ENCODE peak calls at places on chromosomes 11 and 22, in ten cellular contexts. M is sigmoid colon; I is IMR-90; R is heart left ventricle; A is AG04450; H is adrenal gland; Y is CD4-positive, CD25-positive, alpha-beta regulatory T cell; P is astrocyte; V is left ventricle myocardium inferior; U is RWPE2. W is an unnamed sample. For H3K9me3, the result is how much of the 10 kb centered on the place peaks cover.

GRCh38 chr11:65709661-65710060 is 2.4 kb upstream of the KAT5 start:
- DNase-seq in I (no peak), V (no peak), R (no peak), M (no peak), U (no peak), H (peak), A (no peak), Y (no peak), P (peak), W (no peak)

GRCh38 chr11:69572233-69572860 is 68.6 kb upstream of the CCND1 start:
- DNase-seq in M (no peak), A (no peak), P (no peak), I (no peak), Y (no peak), V (no peak), R (no peak), U (no peak), H (no peak), W (no peak)

GRCh38 chr11:10511046-10511711 is 29.8 kb downstream of the RNF141 start:
- DNase-seq in Y (no peak), I (no peak), V (no peak), P (no peak), M (no peak), H (no peak), R (no peak), A (no peak), U (no peak), W (no peak)

GRCh38 chr11:111555255-111555654 is 14.7 kb downstream of the LAYN start:
- DNase-seq in A (no peak), P (peak), V (no peak), R (no peak), H (no peak), I (peak), Y (no peak), M (no peak), U (no peak), W (no peak)

GRCh38 chr11:4607111-4607510 is 920 bp downstream of the TRIM68 start:
- DNase-seq in M (no peak), Y (peak), U (no peak), V (no peak), H (no peak), A (no peak), P (peak), R (no peak), I (peak), W (no peak)

GRCh38 chr22:29509298-29509697 is 29.3 kb downstream of the NEFH start:
- DNase-seq in H (no peak), P (no peak), I (no peak), A (no peak), M (no peak), V (no peak), R (no peak), Y (no peak), U (no peak), W (no peak)

GRCh38 chr22:24772493-24773220 is 1.9 kb downstream of the PIWIL3 start:
- DNase-seq in U (no peak), V (no peak), R (no peak), A (no peak), Y (no peak), P (peak), I (peak), M (no peak), H (peak), W (no peak)

GRCh38 chr11:116030697-116031331 is 526.6 kb upstream of the CADM1 start:
- DNase-seq in V (no peak), A (no peak), I (no peak), Y (no peak), P (no peak), U (no peak), M (no peak), H (no peak), R (no peak), W (no peak)

DNA sequence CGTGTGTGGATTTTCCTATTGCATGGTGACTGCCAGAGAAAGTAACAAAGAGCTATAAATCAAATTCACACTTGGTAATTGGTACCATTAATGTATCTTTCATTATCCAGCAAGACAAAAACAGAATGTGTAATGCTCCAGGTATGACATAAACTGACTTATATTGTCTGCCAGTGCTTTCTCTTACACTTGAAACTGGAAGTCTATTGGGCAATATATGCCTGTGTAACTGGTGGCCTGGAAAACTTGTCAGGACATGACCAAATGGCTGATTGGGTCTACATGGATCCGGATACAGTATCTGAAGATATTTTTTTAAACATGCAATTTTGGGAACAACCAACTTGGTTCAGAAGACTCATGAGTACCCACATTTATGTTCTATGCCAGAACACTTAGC is 174.6 kb upstream of the ARHGAP42 start:
- DNase-seq in V (no peak), Y (no peak), U (no peak), A (no peak), R (no peak), I (no peak), M (no peak), P (no peak), H (no peak), W (no peak)
- H3K9me3 ChIP-seq in V (under half), Y (under half), U (under half), A (under half), R (under half), I (under half), M (under half), P (under half), H (under half), W (under half)

GRCh38 chr11:19674831-19675230 is 37.8 kb upstream of the NAV2 start:
- DNase-seq in V (no peak), I (no peak), Y (no peak), R (no peak), U (no peak), M (no peak), H (no peak), A (no peak), P (no peak), W (no peak)

GRCh38 chr11:19670030-19670761 is 42.4 kb upstream of the NAV2 start:
- DNase-seq in M (no peak), U (no peak), A (no peak), R (no peak), I (peak), H (no peak), P (peak), Y (no peak), V (no peak), W (no peak)

GRCh38 chr11:19674420-19674819 is 38.2 kb upstream of the NAV2 start:
- DNase-seq in Y (no peak), H (no peak), V (no peak), U (no peak), I (no peak), R (no peak), M (no peak), A (no peak), P (no peak), W (no peak)

GRCh38 chr11:19673924-19674390 is 38.7 kb upstream of the NAV2 start:
- DNase-seq in V (peak), P (peak), Y (no peak), I (no peak), M (peak), R (peak), H (peak), A (no peak), U (no peak), W (no peak)

GRCh38 chr11:19672591-19673206 is 39.9 kb upstream of the NAV2 start:
- DNase-seq in M (no peak), Y (no peak), R (no peak), P (no peak), V (no peak), A (no peak), U (no peak), H (no peak), I (no peak), W (no peak)
- H3K4me3 ChIP-seq in M (no peak), Y (no peak), R (no peak), P (no peak), V (no peak), A (no peak), U (no peak), H (no peak), I (no peak), W (no peak)

DNA sequence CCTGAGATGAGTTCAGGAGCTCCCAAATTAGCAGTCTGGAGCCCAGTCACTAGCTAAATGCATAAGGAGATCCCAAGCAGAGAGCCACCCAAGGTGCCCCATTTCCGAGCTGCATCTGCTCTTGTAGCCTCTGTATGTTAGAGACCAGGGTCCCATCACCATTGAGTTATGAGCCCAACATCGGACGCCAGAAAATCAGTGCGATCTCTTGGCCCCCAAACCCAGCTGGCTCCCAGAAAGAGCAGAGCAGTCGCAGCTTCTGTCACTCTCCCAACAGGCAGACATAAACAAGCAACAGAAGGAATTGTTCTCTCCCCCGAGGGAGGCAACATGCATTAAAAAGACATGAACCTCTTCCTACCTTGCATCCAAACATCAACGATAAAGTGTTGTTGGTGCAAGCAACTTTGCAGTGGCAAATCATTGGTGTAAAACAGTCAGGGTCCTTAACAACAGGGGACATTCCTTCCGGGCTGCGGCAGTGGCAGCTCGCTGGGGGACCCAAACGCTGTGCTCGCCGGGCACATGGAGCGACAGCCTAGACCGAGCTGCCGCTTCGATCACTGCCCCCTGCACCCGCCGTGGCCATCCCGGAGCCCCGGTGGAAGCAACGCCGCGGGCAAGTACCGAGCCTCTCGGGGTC is 907.1 kb downstream of the DLG2 start:
- DNase-seq in V (peak), R (peak), I (no peak), Y (no peak), P (no peak), A (no peak), M (no peak), U (no peak), H (no peak), W (no peak)
- H3K27ac ChIP-seq in V (no peak), R (no peak), I (no peak), Y (no peak), P (no peak), A (no peak), M (peak), U (no peak), H (no peak), W (no peak)

GRCh38 chr11:37230865-37231264 is 632.8 kb upstream of the RAG2 start:
- DNase-seq in R (no peak), U (no peak), V (no peak), I (no peak), M (no peak), P (no peak), H (no peak), A (no peak), Y (no peak), W (no peak)
- H3K9me3 ChIP-seq in R (under half), U (under half), V (under half), I (under half), M (under half), P (under half), H (under half), A (under half), Y (under half), W (under half)

GRCh38 chr11:11608783-11609232 is 13.0 kb downstream of the GALNT18 start:
- DNase-seq in M (no peak), P (peak), I (peak), H (no peak), V (no peak), A (no peak), U (no peak), Y (no peak), R (no peak), W (no peak)

GRCh38 chr11:11607772-11608171 is 14.0 kb downstream of the GALNT18 start:
- DNase-seq in R (no peak), H (no peak), U (no peak), V (no peak), Y (no peak), P (no peak), A (no peak), M (no peak), I (no peak), W (no peak)

GRCh38 chr11:11611381-11611780 is 10.4 kb downstream of the GALNT18 start:
- DNase-seq in V (no peak), M (no peak), A (no peak), P (no peak), Y (no peak), H (no peak), R (peak), I (no peak), U (no peak), W (no peak)

GRCh38 chr11:11612439-11612838 is 9.4 kb downstream of the GALNT18 start:
- DNase-seq in R (no peak), Y (no peak), H (no peak), I (no peak), P (no peak), V (no peak), M (no peak), U (no peak), A (no peak), W (no peak)
- H3K4me3 ChIP-seq in R (no peak), Y (no peak), H (no peak), I (no peak), P (no peak), V (no peak), M (no peak), U (no peak), A (no peak), W (no peak)

DNA sequence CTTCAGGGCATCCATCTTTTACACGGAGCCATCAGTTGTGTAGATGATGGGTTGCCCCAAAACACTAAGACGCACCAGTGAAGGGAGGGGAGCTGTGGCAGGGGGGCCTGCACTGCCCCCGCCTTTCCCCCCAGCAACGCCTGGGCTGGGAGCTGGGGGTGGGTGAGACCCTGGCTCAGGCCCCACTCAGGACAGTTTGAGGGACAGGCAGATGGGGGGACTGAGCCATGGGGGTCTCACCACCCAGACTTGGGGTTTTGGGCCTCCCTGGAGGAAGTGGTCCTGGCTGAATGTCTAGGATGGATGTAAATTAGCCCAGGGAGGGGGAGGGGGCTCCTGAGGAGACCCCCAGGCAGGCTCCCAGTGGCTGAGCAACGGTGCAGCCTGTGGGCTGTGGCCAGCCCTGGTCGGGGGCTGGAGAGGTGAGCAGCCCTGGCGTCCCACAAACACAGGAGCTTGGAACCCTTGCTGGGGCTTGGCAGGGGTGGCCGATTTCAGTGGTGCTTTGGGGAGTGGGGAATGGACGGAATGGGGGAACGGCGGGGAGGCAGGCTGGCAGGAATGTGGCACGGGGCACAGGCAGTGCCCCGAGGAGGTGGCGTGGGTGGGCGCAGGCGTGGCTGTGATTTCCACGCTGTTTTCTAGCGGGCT is 6.1 kb downstream of the PARVB start:
- DNase-seq in I (no peak), M (no peak), U (no peak), H (no peak), V (no peak), R (no peak), A (no peak), Y (no peak), P (no peak), W (no peak)
- H3K27ac ChIP-seq in I (no peak), M (peak), U (no peak), H (peak), V (peak), R (peak), A (no peak), Y (peak), P (no peak), W (peak)

W was measured in CD4-positive, alpha-beta memory T cell.